ENCODE peak calls at places on chromosomes 3 and 15, in five cellular contexts. O, K, V, R and W are unnamed samples. For H3K27me3 and H3K36me3, the result is how much of the 10 kb centered on the place peaks cover.

GRCh38 chr3:44894485-44894884 is 20.1 kb downstream of the TGM4 start:
- DNase-seq in K (no peak), R (no peak), O (no peak), V (peak), W (peak)

GRCh38 chr3:62884041-62884870 is 9.0 kb upstream of the CADPS start:
- DNase-seq in K (no peak), O (no peak), R (no peak), V (no peak), W (peak)

GRCh38 chr3:20041197-20041780 is 1.0 kb downstream of the KAT2B start:
- DNase-seq in O (peak), V (peak), K (peak), R (peak), W (peak)

GRCh38 chr3:173529062-173529711 is 131.6 kb downstream of the NLGN1 start:
- DNase-seq in O (peak), R (no peak), V (peak), K (peak), W (peak)

GRCh38 chr3:7381741-7382140 is 520.8 kb downstream of the GRM7 start:
- DNase-seq in K (no peak), O (no peak), R (no peak), V (no peak), W (no peak)

GRCh38 chr15:65731926-65732325 is 60.2 kb downstream of the DENND4A start:
- DNase-seq in V (no peak), K (no peak), R (no peak), O (peak), W (no peak)

GRCh38 chr15:89628301-89628700 is 27.0 kb downstream of the KIF7 start:
- DNase-seq in R (no peak), O (no peak), K (no peak), V (no peak), W (peak)

GRCh38 chr3:71709908-71710511 is 15.2 kb downstream of the EIF4E3 start:
- DNase-seq in K (no peak), V (no peak), O (no peak), R (no peak), W (no peak)

GRCh38 chr15:47505712-47506542 is 211.4 kb upstream of the SEMA6D start:
- DNase-seq in K (no peak), O (no peak), V (no peak), R (no peak), W (no peak)

GRCh38 chr15:64476550-64476949 is 16.2 kb downstream of the ZNF609 start:
- DNase-seq in V (no peak), O (no peak), K (no peak), R (no peak), W (no peak)

GRCh38 chr3:144463916-144464315 is 492.3 kb downstream of the DIPK2A start:
- DNase-seq in R (no peak), V (no peak), K (no peak), O (no peak), W (no peak)

GRCh38 chr15:96851613-96852012 is 521.1 kb downstream of the NR2F2 start:
- DNase-seq in V (peak), K (no peak), O (peak), R (no peak), W (no peak)

GRCh38 chr15:66565731-66566130 is at the start of gene LCTL:
- DNase-seq in R (no peak), V (peak), K (no peak), O (peak), W (peak)

GRCh38 chr3:171155122-171155700 is 128.7 kb upstream of the SLC2A2 start:
- DNase-seq in R (no peak), K (peak), O (no peak), V (peak), W (no peak)

GRCh38 chr3:125602752-125603649 is 7.7 kb upstream of the OSBPL11 start:
- DNase-seq in O (no peak), K (peak), V (peak), R (no peak), W (no peak)

GRCh38 chr15:100711479-100712130 is 109.2 kb downstream of the ASB7 start:
- DNase-seq in V (peak), R (no peak), K (no peak), O (no peak), W (peak)

GRCh38 chr15:53522878-53523455 is 236.5 kb downstream of the WDR72 start:
- DNase-seq in V (no peak), O (no peak), R (no peak), K (no peak), W (no peak)

GRCh38 chr3:185630182-185630622 is 44.1 kb downstream of the SENP2 start:
- DNase-seq in K (no peak), V (peak), O (peak), R (no peak), W (no peak)

GRCh38 chr3:33181229-33181628 is 37.4 kb downstream of the SUSD5 start:
- DNase-seq in R (no peak), K (no peak), O (no peak), V (no peak), W (no peak)

GRCh38 chr3:15557511-15557946 is 36.0 kb upstream of the COLQ start:
- DNase-seq in K (peak), O (peak), V (peak), R (peak), W (peak)

GRCh38 chr15:99450896-99451358 is 114.9 kb upstream of the MEF2A start:
- DNase-seq in K (peak), R (peak), V (peak), O (no peak), W (peak)
- H3K4me3 ChIP-seq in K (no peak), R (no peak), V (no peak), O (no peak), W (no peak)

GRCh38 chr3:117149577-117149976 is 440.0 kb downstream of the TUSC7 start:
- DNase-seq in O (no peak), K (no peak), R (no peak), V (no peak), W (no peak)

GRCh38 chr3:117144832-117145231 is 435.3 kb downstream of the TUSC7 start:
- DNase-seq in O (no peak), K (no peak), R (no peak), V (peak), W (no peak)

GRCh38 chr3:117141821-117142220 is 432.2 kb downstream of the TUSC7 start:
- DNase-seq in R (no peak), V (no peak), O (no peak), K (no peak), W (no peak)

GRCh38 chr3:117146571-117146970 is 437.0 kb downstream of the TUSC7 start:
- DNase-seq in O (no peak), V (no peak), K (no peak), R (no peak), W (no peak)

DNA sequence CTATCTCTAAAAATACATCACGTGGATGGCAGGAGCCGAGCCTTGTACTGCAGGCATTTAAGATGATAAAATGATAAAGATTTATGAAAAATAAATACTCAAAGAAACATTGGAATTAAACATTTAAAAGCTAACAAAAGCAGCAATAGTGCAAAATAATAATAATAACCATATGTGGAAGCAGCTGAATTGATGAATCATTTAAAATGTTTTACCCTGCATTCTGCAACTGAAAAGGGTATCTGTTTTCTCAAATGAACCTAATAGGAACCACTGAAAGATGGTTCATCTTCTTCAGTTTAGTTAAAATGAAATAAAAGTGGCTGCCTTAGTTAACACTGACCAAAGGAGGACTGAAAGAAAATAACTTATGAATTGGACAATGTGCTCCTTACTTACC is 436.1 kb downstream of the TUSC7 start:
- DNase-seq in K (no peak), V (no peak), O (no peak), R (no peak), W (no peak)
- H3K27me3 ChIP-seq in K (under half), V (under half), O (under half), R (under half), W (under half)

GRCh38 chr3:154285221-154285620 is 39.1 kb downstream of the DHX36 start:
- DNase-seq in V (no peak), R (no peak), K (no peak), O (no peak), W (no peak)

GRCh38 chr3:154294016-154294415 is 30.3 kb downstream of the DHX36 start:
- DNase-seq in O (no peak), K (no peak), V (no peak), R (no peak), W (no peak)

DNA sequence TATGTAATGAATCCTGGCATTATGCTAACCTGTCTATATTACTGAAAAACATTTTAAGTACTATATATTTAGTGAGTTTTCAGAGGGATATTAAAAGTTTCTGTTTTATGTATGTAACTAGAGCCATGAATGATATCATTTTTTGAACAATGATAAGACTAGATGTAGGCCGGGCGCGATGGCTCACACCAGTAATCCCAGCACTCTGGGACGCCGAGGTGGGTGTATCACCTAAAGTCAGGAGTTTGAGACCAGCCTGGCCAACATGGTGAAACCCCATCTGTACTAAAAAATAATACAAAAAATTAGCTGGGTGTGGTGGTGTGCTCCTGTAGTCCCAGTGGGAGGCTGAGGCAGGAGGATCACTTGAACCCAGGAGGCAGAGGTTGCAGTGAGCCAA is 34.1 kb downstream of the DHX36 start:
- DNase-seq in K (no peak), V (no peak), O (no peak), R (no peak), W (no peak)
- H3K36me3 ChIP-seq in K (half or more), V (under half), O (half or more), R (under half), W (under half)

GRCh38 chr3:113243846-113244245 is 32.5 kb downstream of the BOC start:
- DNase-seq in R (no peak), O (no peak), K (no peak), V (no peak), W (no peak)
- H3K4me3 ChIP-seq in R (no peak), O (no peak), K (no peak), V (no peak), W (no peak)

GRCh38 chr3:134650431-134651346 is at the start of gene KY:
- DNase-seq in K (no peak), O (peak), V (peak), R (no peak), W (peak)

GRCh38 chr3:134651347-134652041 is 672 bp upstream of the KY start:
- DNase-seq in R (no peak), K (no peak), V (peak), O (no peak), W (peak)

GRCh38 chr3:134652886-134653630 is 2.2 kb upstream of the KY start:
- DNase-seq in R (no peak), V (no peak), O (no peak), K (no peak), W (no peak)

GRCh38 chr3:134654031-134654430 is 3.2 kb upstream of the KY start:
- DNase-seq in O (no peak), R (no peak), K (no peak), V (no peak), W (no peak)

GRCh38 chr3:134652409-134652831 is 1.6 kb upstream of the KY start:
- DNase-seq in V (peak), K (no peak), R (no peak), O (no peak), W (no peak)
- H3K27me3 ChIP-seq in V (under half), K (half or more), R (under half), O (under half), W (half or more)

GRCh38 chr3:119219069-119219468 is 21.6 kb downstream of the B4GALT4 start:
- DNase-seq in V (no peak), K (no peak), O (no peak), R (peak), W (no peak)
- H3K36me3 ChIP-seq in V (under half), K (under half), O (half or more), R (under half), W (under half)

GRCh38 chr3:9914559-9915251 is 2.2 kb upstream of the IL17RC start:
- DNase-seq in V (no peak), O (peak), K (no peak), R (no peak), W (peak)

GRCh38 chr3:9917820-9918219 is 922 bp downstream of the IL17RC start:
- DNase-seq in R (no peak), O (no peak), K (no peak), V (no peak), W (no peak)

GRCh38 chr3:9915252-9916141 is 1.4 kb upstream of the IL17RC start:
- DNase-seq in O (peak), R (peak), V (peak), K (no peak), W (peak)

GRCh38 chr3:9916734-9917680 is at the start of gene IL17RC:
- DNase-seq in R (no peak), K (peak), O (peak), V (peak), W (peak)

GRCh38 chr3:9916346-9916733 is 558 bp upstream of the IL17RC start:
- DNase-seq in V (peak), K (no peak), O (peak), R (no peak), W (no peak)
- H3K4me3 ChIP-seq in V (peak), K (peak), O (peak), R (peak), W (peak)

GRCh38 chr3:128423525-128424147 is 43.1 kb downstream of the DNAJB8 start:
- DNase-seq in R (no peak), V (no peak), O (peak), K (no peak), W (no peak)

GRCh38 chr3:128425142-128425845 is 41.4 kb downstream of the DNAJB8 start:
- DNase-seq in V (no peak), O (peak), K (no peak), R (no peak), W (no peak)

GRCh38 chr3:128422762-128423524 is 43.7 kb downstream of the DNAJB8 start:
- DNase-seq in O (no peak), K (no peak), V (no peak), R (no peak), W (no peak)

GRCh38 chr3:128425846-128426127 is 40.9 kb downstream of the DNAJB8 start:
- DNase-seq in O (no peak), R (no peak), K (no peak), V (no peak), W (peak)

DNA sequence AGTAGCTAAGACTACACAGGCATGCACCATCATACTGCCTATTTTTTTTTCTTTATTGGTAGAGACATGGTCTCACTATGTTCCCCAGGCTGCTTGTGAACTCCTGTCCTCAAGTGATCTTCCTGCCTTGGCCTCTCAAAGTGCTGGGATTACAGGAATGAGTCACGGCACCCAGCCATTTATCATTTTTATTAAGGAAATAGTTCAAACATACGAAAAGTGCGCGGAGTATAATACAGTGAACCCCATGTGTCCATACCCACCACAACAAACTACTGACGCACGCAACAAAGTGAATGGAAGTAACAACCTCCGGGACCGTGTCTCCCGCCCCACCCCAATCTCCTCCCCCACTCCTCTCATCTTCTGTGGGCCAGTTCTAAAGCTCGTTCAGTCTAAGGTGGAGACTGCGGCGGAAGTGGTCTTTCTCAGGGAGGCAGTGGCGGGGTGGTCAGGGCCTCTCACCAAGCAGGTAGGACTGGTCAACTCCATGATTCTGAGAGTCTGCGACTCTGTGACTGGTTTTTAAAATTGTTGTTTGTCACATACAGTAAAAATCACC is 42.1 kb downstream of the DNAJB8 start:
- DNase-seq in O (peak), K (no peak), V (peak), R (no peak), W (no peak)
- H3K27me3 ChIP-seq in O (under half), K (under half), V (under half), R (under half), W (under half)

GRCh38 chr3:129881261-129881660 is 12.2 kb downstream of the TMCC1 start:
- DNase-seq in V (no peak), K (no peak), R (no peak), O (no peak), W (no peak)

DNA sequence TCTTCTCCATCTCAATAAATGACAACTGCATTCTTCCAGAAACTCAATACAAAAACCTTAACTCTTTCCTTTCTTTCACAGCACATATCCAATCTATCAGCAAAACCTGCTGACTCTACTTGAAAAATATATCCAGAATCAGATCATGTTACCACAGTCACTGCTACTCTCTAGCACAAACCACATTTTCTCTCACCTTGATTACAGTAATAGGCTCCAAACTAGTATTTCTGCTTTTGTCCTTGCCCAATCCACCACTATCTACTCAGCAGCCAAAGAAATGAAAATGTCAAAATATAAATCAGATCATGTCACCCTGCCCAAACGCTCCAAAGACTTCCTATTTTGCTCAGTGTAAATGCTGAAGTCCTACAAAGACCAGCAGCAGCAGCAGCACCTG is 15.2 kb downstream of the TMCC1 start:
- DNase-seq in O (no peak), R (no peak), V (no peak), K (peak), W (no peak)
- H3K36me3 ChIP-seq in O (under half), R (under half), V (under half), K (under half), W (under half)

DNA sequence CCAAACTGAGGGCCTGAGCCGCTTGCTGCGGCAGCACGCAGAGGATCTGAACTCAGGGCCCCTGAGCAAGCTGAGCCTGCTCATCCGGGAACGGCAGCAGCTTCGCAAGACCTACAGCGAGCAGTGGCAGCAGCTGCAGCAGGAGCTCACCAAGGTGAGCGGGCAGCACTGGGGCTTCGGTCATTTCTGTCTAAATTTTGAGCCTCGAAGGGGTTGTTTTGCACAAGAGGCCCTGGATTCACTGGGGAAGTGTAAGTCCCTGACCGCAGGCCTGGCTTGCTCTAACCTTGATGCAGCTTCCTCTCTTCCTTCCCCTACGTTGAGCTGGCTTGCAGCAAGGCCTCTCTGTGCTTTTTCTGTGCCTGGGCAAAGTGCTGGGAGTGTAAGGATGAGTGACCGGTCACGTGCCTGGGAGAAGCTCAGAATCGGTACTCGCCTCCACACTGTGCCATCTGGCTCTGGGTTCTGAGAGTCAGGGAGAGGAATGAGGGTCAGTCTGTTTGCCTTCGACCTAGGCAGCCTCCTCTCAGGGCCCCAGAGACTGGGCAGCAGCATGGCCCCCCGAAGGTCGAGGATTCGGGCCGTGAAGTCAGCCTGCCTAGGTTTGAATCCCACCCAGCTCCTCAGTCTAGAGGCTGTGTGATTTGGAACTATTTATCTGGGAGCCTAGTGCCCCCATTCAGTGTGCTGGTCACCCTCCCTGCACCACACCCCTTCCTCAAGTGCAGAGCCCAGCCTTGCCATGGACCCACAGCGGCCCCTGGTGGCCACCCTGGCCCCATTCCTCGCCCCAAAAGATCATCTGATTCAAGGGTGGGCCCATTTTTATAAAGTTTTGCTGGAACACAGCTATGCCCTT is 1.4 kb downstream of the FES start:
- DNase-seq in O (peak), V (peak), K (peak), R (peak), W (peak)
- H3K4me3 ChIP-seq in O (peak), V (peak), K (no peak), R (no peak), W (no peak)